ENCODE peak calls at places on chromosomes 1 and 21, in ten cellular contexts. O is breast epithelium; W is sigmoid colon; J is IMR-90; L is CD8-positive, alpha-beta T cell; K is OCI-LY7; F is fibroblast of lung; U is tibial artery; P is K562; V is psoas muscle. Y is an unnamed sample. For H3K4me1, the result is how much of the 10 kb centered on the place peaks cover.

GRCh38 chr1:53377438-53377841 is 49.6 kb upstream of the LRP8 start:
- DNase-seq in W (no peak), J (no peak), L (no peak), U (peak), V (no peak), K (no peak), F (no peak), O (peak), P (no peak), Y (no peak)

GRCh38 chr1:39305555-39305954 is 101.1 kb downstream of the MACF1 start:
- DNase-seq in J (no peak), O (no peak), W (no peak), F (no peak), L (no peak), U (no peak), K (peak), P (no peak), V (no peak), Y (no peak)

GRCh38 chr21:43278766-43279577 is 110.2 kb downstream of the CRYAA start:
- DNase-seq in O (no peak), J (no peak), F (no peak), L (no peak), V (no peak), K (no peak), U (no peak), P (no peak), W (no peak), Y (no peak)

GRCh38 chr1:174262747-174263241 is 103.5 kb downstream of the RABGAP1L start:
- DNase-seq in J (peak), O (no peak), P (peak), W (no peak), U (no peak), K (peak), F (peak), L (no peak), V (no peak), Y (no peak)

GRCh38 chr1:241640149-241640866 is at the start of the genes CHML and OPN3:
- DNase-seq in P (peak), F (peak), U (peak), J (peak), V (peak), W (peak), O (peak), K (peak), L (peak), Y (peak)

GRCh38 chr1:193264313-193265065 is 78.1 kb upstream of the B3GALT2 start:
- DNase-seq in P (no peak), O (no peak), U (no peak), J (peak), V (no peak), K (no peak), L (no peak), W (no peak), F (peak), Y (no peak)

GRCh38 chr1:64242895-64243756 is 39.7 kb downstream of the UBE2U start:
- DNase-seq in K (peak), U (no peak), P (peak), F (peak), L (no peak), O (no peak), W (no peak), V (no peak), J (peak), Y (no peak)

GRCh38 chr1:30701266-30701650 is 22.1 kb downstream of the MATN1 start:
- DNase-seq in J (no peak), P (no peak), L (no peak), K (no peak), W (no peak), V (no peak), F (no peak), O (no peak), U (no peak), Y (no peak)

GRCh38 chr1:50851034-50851433 is 109.0 kb downstream of the FAF1 start:
- DNase-seq in J (no peak), O (no peak), L (no peak), W (no peak), F (no peak), K (no peak), P (no peak), V (no peak), U (no peak), Y (no peak)

GRCh38 chr1:183544598-183545297 is 45.5 kb downstream of the NCF2 start:
- DNase-seq in U (no peak), K (no peak), L (no peak), J (no peak), P (no peak), F (no peak), O (no peak), W (no peak), V (no peak), Y (no peak)

GRCh38 chr1:21913258-21913657 is 23.9 kb downstream of the HSPG2 start:
- DNase-seq in U (no peak), K (no peak), P (no peak), J (no peak), L (no peak), W (no peak), V (peak), O (no peak), F (no peak), Y (no peak)

GRCh38 chr1:233393926-233394680 is 66.6 kb downstream of the MAP3K21 start:
- DNase-seq in V (no peak), O (no peak), U (no peak), P (no peak), J (no peak), W (no peak), K (no peak), F (no peak), L (no peak), Y (no peak)

GRCh38 chr21:25512095-25513086 is 94.9 kb downstream of the MRPL39 start:
- DNase-seq in P (no peak), J (no peak), K (no peak), L (no peak), W (no peak), U (peak), O (no peak), V (no peak), F (no peak), Y (no peak)

GRCh38 chr1:62318756-62319544 is at the start of gene KANK4:
- DNase-seq in K (no peak), W (no peak), L (no peak), F (no peak), P (no peak), U (no peak), V (no peak), O (no peak), J (no peak), Y (no peak)

GRCh38 chr1:218479436-218480115 is 134.4 kb downstream of the TGFB2 start:
- DNase-seq in F (peak), J (peak), U (no peak), K (no peak), W (no peak), L (no peak), V (no peak), O (no peak), P (no peak), Y (no peak)

GRCh38 chr1:219567341-219567947 is 45.5 kb downstream of the ZC3H11B start:
- DNase-seq in W (no peak), V (no peak), L (no peak), F (peak), J (peak), P (peak), U (no peak), K (peak), O (no peak), Y (no peak)

GRCh38 chr1:192265774-192266173 is 51.0 kb upstream of the RGS21 start:
- DNase-seq in P (no peak), F (no peak), O (no peak), U (no peak), K (no peak), L (no peak), V (no peak), J (no peak), W (no peak), Y (no peak)

GRCh38 chr1:99465176-99465900 is 180.6 kb upstream of the PALMD start:
- DNase-seq in V (no peak), O (no peak), P (no peak), W (no peak), K (no peak), L (no peak), U (no peak), F (peak), J (peak), Y (no peak)

GRCh38 chr1:2812939-2813653 is 11.6 kb upstream of the TTC34 start:
- DNase-seq in P (no peak), L (no peak), K (no peak), U (no peak), F (no peak), O (no peak), W (no peak), V (no peak), J (no peak), Y (no peak)

GRCh38 chr1:94321662-94322061 is 84.3 kb upstream of the ARHGAP29 start:
- DNase-seq in U (no peak), V (no peak), J (no peak), O (no peak), K (no peak), P (no peak), F (no peak), W (no peak), L (no peak), Y (no peak)

GRCh38 chr1:151881479-151881878 is 27.8 kb downstream of the THEM4 start:
- DNase-seq in V (no peak), U (no peak), W (no peak), L (no peak), K (peak), F (no peak), O (no peak), J (no peak), P (no peak), Y (no peak)

GRCh38 chr1:88029899-88030298 is 654.2 kb upstream of the PKN2 start:
- DNase-seq in L (no peak), K (no peak), W (no peak), U (no peak), O (no peak), V (no peak), P (no peak), F (no peak), J (no peak), Y (no peak)

GRCh38 chr1:41662061-41662655 is 177.7 kb upstream of the EDN2 start:
- DNase-seq in O (no peak), K (no peak), V (peak), P (no peak), W (peak), L (peak), J (peak), U (peak), F (peak), Y (peak)

DNA sequence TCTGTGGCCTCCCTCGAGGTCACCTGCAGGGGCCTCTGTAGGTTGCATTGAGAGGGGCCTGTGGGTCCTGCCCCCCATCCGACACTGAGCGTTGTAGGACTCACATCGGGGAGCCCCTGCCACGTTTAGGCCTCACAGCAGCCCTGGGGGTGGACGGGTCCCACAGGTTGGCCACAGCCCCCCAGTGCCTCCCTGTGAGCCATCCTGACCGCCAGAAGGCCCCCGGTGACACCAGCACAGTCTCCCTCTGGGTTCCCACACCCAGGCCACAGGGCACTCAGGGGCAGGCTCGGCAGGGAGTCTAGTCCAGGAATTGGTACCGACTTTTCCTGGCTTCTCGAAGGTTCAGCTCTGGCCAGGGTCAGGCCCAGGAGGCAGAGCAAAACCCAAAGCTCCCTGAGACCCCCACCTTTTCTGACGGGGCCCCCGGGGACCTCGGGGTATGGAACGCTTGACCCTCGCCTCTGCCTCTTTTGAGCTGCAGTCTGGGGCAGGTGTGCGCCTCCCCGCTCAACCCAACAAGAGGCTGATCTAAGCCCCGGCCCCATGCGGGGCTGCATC is 13.9 kb upstream of the POFUT2 start:
- DNase-seq in L (no peak), W (peak), P (no peak), J (no peak), F (no peak), O (no peak), U (no peak), K (no peak), V (no peak), Y (no peak)
- H3K27ac ChIP-seq in L (peak), W (peak), P (no peak), J (no peak), F (peak), O (peak), U (peak), K (no peak), V (peak), Y (no peak)

GRCh38 chr1:178030452-178030851 is 60.6 kb upstream of the SEC16B start:
- DNase-seq in V (peak), K (no peak), J (no peak), F (no peak), U (no peak), L (no peak), W (no peak), P (no peak), O (no peak), Y (no peak)

GRCh38 chr1:178025613-178026356 is 55.9 kb upstream of the SEC16B start:
- DNase-seq in V (no peak), J (no peak), P (no peak), O (no peak), U (no peak), W (no peak), L (no peak), F (no peak), K (no peak), Y (no peak)

GRCh38 chr1:178033019-178033418 is 60.9 kb upstream of the RASAL2 start:
- DNase-seq in O (no peak), P (no peak), V (no peak), K (no peak), J (no peak), F (no peak), W (no peak), L (no peak), U (no peak), Y (no peak)

GRCh38 chr1:178031856-178032320 is 62.0 kb upstream of the RASAL2 start:
- DNase-seq in K (peak), U (peak), O (peak), F (peak), L (no peak), V (peak), P (peak), J (peak), W (peak), Y (no peak)

GRCh38 chr1:178028973-178029481 is 59.2 kb upstream of the SEC16B start:
- DNase-seq in P (no peak), F (no peak), O (no peak), W (no peak), V (no peak), J (no peak), K (no peak), U (no peak), L (no peak), Y (no peak)
- H3K4me1 ChIP-seq in P (under half), F (under half), O (under half), W (under half), V (under half), J (under half), K (under half), U (under half), L (under half), Y (under half)

GRCh38 chr1:26744075-26744958 is 43.4 kb upstream of the PIGV start:
- DNase-seq in W (peak), F (peak), P (peak), L (peak), O (no peak), V (peak), K (peak), U (peak), J (peak), Y (peak)

GRCh38 chr1:26747048-26747447 is 40.7 kb upstream of the PIGV start:
- DNase-seq in U (no peak), P (no peak), F (no peak), L (no peak), O (no peak), V (no peak), J (no peak), K (no peak), W (no peak), Y (no peak)

GRCh38 chr1:26743426-26744059 is 44.2 kb upstream of the PIGV start:
- DNase-seq in L (no peak), W (no peak), J (no peak), P (no peak), V (no peak), F (no peak), K (no peak), U (no peak), O (no peak), Y (no peak)

GRCh38 chr1:26748351-26748750 is 39.4 kb upstream of the PIGV start:
- DNase-seq in K (no peak), U (no peak), F (no peak), O (no peak), L (no peak), W (no peak), V (no peak), P (no peak), J (no peak), Y (no peak)

DNA sequence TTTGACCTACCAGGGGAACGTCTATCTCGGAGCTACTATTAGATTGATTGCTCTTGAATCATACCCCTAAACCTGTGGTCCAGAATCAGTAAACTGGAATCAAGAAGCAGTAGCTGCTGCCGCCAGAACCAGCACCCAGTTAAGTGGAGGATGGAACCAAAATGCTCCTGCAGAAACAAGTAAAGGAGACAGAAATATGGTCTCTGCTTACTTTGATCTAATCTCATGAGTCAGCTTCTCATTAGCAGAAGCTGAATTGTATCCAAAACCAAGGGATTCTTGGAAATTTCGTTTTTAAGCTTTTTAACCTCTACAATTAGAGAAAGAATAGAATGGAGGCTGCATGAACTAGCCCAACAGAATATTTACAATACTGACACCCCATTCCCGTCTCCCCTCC is 42.6 kb upstream of the PIGV start:
- DNase-seq in P (peak), L (no peak), J (peak), W (no peak), K (no peak), O (no peak), V (no peak), U (no peak), F (peak), Y (no peak)
- H3K4me3 ChIP-seq in P (no peak), L (no peak), J (no peak), W (no peak), K (peak), O (no peak), V (no peak), U (no peak), F (no peak), Y (no peak)

GRCh38 chr1:26468911-26469310 is 3.3 kb upstream of the HMGN2 start:
- DNase-seq in J (no peak), V (peak), W (no peak), P (no peak), K (no peak), L (no peak), U (no peak), O (no peak), F (no peak), Y (no peak)
- H3K27ac ChIP-seq in J (no peak), V (no peak), W (no peak), P (no peak), K (no peak), L (no peak), U (no peak), O (no peak), F (no peak), Y (no peak)

DNA sequence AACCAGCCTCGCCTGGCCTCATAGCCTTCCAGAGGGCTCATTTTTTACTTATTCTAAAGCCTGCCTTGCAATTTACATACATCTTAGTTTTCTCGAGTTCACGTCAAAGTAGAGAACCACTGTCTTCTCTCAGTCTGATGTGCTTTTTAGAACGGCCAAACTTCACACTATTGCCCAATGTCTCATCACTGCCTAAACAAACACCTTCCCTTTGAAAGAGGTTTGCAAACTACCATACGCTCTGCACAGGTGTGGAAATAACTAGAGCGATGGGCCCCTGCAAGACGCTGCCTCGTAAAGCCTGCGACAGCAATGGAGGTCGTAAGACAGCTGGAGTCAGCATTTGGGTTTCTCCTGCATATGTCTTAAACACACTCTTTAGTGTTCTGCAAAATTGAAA is 22.6 kb downstream of the PRDM15 start:
- DNase-seq in L (no peak), W (no peak), V (no peak), O (no peak), F (no peak), U (no peak), P (no peak), K (no peak), J (no peak), Y (no peak)
- H3K4me1 ChIP-seq in L (under half), W (under half), V (under half), O (under half), F (under half), U (under half), P (under half), K (under half), J (under half), Y (under half)

DNA sequence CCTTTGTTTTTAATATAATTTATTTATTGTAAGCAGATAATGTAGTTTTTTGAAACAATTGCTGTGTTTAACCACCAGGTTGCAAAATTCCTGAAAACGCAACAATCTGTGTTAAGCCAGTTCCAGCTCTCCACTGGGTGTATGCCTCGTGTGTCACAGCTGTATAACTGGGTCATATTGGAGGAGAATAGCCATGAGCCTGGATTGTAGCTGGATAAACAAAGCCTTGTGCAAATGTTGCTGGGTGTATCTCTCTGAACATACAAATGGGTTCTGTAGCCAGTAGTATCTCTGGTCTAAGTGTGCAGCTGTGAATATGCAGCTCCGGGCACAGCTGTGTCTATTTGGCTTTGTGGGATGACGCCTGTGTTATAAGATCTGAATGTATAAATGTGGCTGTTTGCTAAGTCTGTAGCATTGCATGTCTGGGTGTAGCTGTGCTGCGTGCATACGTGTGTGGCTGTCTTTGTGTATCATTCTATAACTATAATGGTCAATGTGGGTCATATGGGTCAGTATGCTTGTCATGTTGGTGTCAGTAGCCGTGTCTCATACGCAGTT is 2.7 kb downstream of the TCEA3 start:
- DNase-seq in K (no peak), L (no peak), U (peak), V (no peak), F (no peak), O (no peak), W (peak), P (peak), J (peak), Y (no peak)
- H3K4me3 ChIP-seq in K (no peak), L (no peak), U (peak), V (peak), F (peak), O (no peak), W (peak), P (no peak), J (no peak), Y (no peak)

GRCh38 chr1:204255225-204255624 is 41.4 kb upstream of the GOLT1A start:
- DNase-seq in P (no peak), U (no peak), L (no peak), J (no peak), V (no peak), K (no peak), F (no peak), W (no peak), O (no peak), Y (no peak)
- H3K27ac ChIP-seq in P (no peak), U (peak), L (no peak), J (no peak), V (no peak), K (no peak), F (no peak), W (no peak), O (peak), Y (no peak)

DNA sequence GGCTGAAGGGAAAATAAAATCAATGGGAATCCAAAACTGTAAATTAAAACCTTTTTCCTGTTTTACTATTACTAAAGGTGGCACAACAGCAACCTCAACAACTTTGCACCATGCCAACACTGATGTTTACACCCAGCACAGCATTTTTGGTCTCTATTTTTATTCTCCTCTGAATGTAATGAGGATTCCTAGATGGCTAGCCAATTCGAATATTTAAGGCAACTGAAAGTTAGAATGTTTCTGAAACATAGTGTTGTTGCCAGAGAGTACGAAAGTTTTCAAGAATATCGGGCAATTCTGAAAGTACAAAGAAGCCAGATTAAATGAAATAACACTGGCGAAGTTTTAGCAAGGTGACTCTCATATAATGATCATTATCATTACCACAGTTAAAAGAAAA is 40.7 kb downstream of the CHODL start:
- DNase-seq in J (no peak), V (no peak), L (no peak), W (no peak), O (no peak), U (no peak), K (no peak), P (no peak), F (no peak), Y (no peak)
- H3K4me1 ChIP-seq in J (under half), V (under half), L (under half), W (under half), O (under half), U (under half), K (under half), P (under half), F (under half), Y (under half)

GRCh38 chr21:15094706-15095105 is 29.9 kb upstream of the NRIP1 start:
- DNase-seq in U (no peak), L (no peak), F (no peak), J (no peak), P (no peak), O (no peak), V (no peak), K (no peak), W (no peak), Y (no peak)
- H3K4me3 ChIP-seq in U (no peak), L (no peak), F (no peak), J (no peak), P (no peak), O (no peak), V (no peak), K (no peak), W (no peak), Y (no peak)

Y was measured in CD8-positive, alpha-beta memory T cell.